ENCODE peak calls at places on chromosomes 7 and 10, in four cellular contexts. One of them, this sample, is unnamed.

GRCh38 chr7:144256112-144256511 is 8.5 kb downstream of the OR2A7 start:
- DNase-seq in testis: no peak
- DNase-seq in H54: no peak
- DNase-seq in right lobe of liver: no peak
- DNase-seq in this sample: no peak

GRCh38 chr10:70348228-70348850 is 34.1 kb downstream of the LRRC20 start:
- DNase-seq in testis: peak
- DNase-seq in H54: peak
- DNase-seq in right lobe of liver: no peak
- DNase-seq in this sample: peak

GRCh38 chr10:6185039-6185716 is 17.6 kb upstream of the PFKFB3 start:
- DNase-seq in testis: peak
- DNase-seq in H54: no peak
- DNase-seq in right lobe of liver: no peak
- DNase-seq in this sample: no peak

GRCh38 chr10:78656397-78656796 is 412.4 kb upstream of the ZMIZ1 start:
- DNase-seq in testis: no peak
- DNase-seq in H54: no peak
- DNase-seq in right lobe of liver: no peak
- DNase-seq in this sample: no peak

GRCh38 chr7:115249080-115249479 is 327.2 kb downstream of the MDFIC start:
- DNase-seq in testis: no peak
- DNase-seq in H54: no peak
- DNase-seq in right lobe of liver: no peak
- DNase-seq in this sample: no peak

GRCh38 chr10:112374724-112375541 is 1.0 kb downstream of the ACSL5 start:
- DNase-seq in testis: no peak
- DNase-seq in H54: no peak
- DNase-seq in right lobe of liver: no peak
- DNase-seq in this sample: no peak

GRCh38 chr10:132306951-132307751 is 599 bp downstream of the STK32C start:
- DNase-seq in testis: peak
- DNase-seq in H54: no peak
- DNase-seq in right lobe of liver: peak
- DNase-seq in this sample: peak

GRCh38 chr10:4557469-4557868 is 268.5 kb upstream of the AKR1E2 start:
- DNase-seq in testis: no peak
- DNase-seq in H54: no peak
- DNase-seq in right lobe of liver: no peak
- DNase-seq in this sample: no peak

GRCh38 chr7:33334349-33334748 is 205.0 kb downstream of the BBS9 start:
- DNase-seq in testis: no peak
- DNase-seq in H54: no peak
- DNase-seq in right lobe of liver: no peak
- DNase-seq in this sample: no peak

GRCh38 chr10:65358565-65358964 is 1567.3 kb upstream of the LRRTM3 start:
- DNase-seq in testis: peak
- DNase-seq in H54: no peak
- DNase-seq in right lobe of liver: no peak
- DNase-seq in this sample: no peak

GRCh38 chr10:30985552-30985951 is 46.1 kb downstream of the ZNF438 start:
- DNase-seq in testis: no peak
- DNase-seq in H54: no peak
- DNase-seq in right lobe of liver: no peak
- DNase-seq in this sample: no peak

GRCh38 chr10:84194424-84195043 is at the start of gene CDHR1:
- DNase-seq in testis: peak
- DNase-seq in H54: no peak
- DNase-seq in right lobe of liver: no peak
- DNase-seq in this sample: no peak

GRCh38 chr7:20219062-20219445 is 1.9 kb upstream of the MACC1 start:
- DNase-seq in testis: no peak
- DNase-seq in H54: no peak
- DNase-seq in right lobe of liver: no peak
- DNase-seq in this sample: no peak

GRCh38 chr7:20220293-20220755 is 3.1 kb upstream of the MACC1 start:
- DNase-seq in testis: no peak
- DNase-seq in H54: no peak
- DNase-seq in right lobe of liver: no peak
- DNase-seq in this sample: no peak

GRCh38 chr7:20218261-20218660 is 1.1 kb upstream of the MACC1 start:
- DNase-seq in testis: no peak
- DNase-seq in H54: no peak
- DNase-seq in right lobe of liver: no peak
- DNase-seq in this sample: no peak

GRCh38 chr7:20220824-20221547 is 3.8 kb upstream of the MACC1 start:
- DNase-seq in testis: no peak
- DNase-seq in H54: no peak
- DNase-seq in right lobe of liver: no peak
- DNase-seq in this sample: no peak

GRCh38 chr7:20219446-20220292 is 2.5 kb upstream of the MACC1 start:
- DNase-seq in testis: peak
- DNase-seq in H54: peak
- DNase-seq in right lobe of liver: peak
- DNase-seq in this sample: peak
- TF ChIP-seq POLR2A in testis: no peak
- TF ChIP-seq POLR2A in H54: no peak
- TF ChIP-seq POLR2A in right lobe of liver: no peak
- TF ChIP-seq POLR2A in this sample: no peak

GRCh38 chr10:72331575-72332422 is 22.9 kb downstream of the DNAJB12 start:
- DNase-seq in testis: peak
- DNase-seq in H54: peak
- DNase-seq in right lobe of liver: peak
- DNase-seq in this sample: peak
- TF ChIP-seq POLR2A in testis: no peak
- TF ChIP-seq POLR2A in H54: no peak
- TF ChIP-seq POLR2A in right lobe of liver: peak
- TF ChIP-seq POLR2A in this sample: no peak

GRCh38 chr7:995571-995970 is 12.6 kb downstream of the CYP2W1 start:
- DNase-seq in testis: no peak
- DNase-seq in H54: no peak
- DNase-seq in right lobe of liver: no peak
- DNase-seq in this sample: no peak
- TF ChIP-seq POLR2A in testis: no peak
- TF ChIP-seq POLR2A in H54: no peak
- TF ChIP-seq POLR2A in right lobe of liver: no peak
- TF ChIP-seq POLR2A in this sample: no peak

GRCh38 chr7:55964802-55965470 is 551 bp downstream of the NIPSNAP2 start:
- DNase-seq in testis: peak
- DNase-seq in H54: no peak
- DNase-seq in right lobe of liver: peak
- DNase-seq in this sample: peak
- TF ChIP-seq POLR2A in testis: no peak
- TF ChIP-seq POLR2A in H54: peak
- TF ChIP-seq POLR2A in right lobe of liver: peak
- TF ChIP-seq POLR2A in this sample: no peak

GRCh38 chr7:27165089-27165654 is at the start of gene HOXA9:
- DNase-seq in testis: peak
- DNase-seq in H54: no peak
- DNase-seq in right lobe of liver: peak
- DNase-seq in this sample: no peak
- TF ChIP-seq POLR2A in testis: no peak
- TF ChIP-seq POLR2A in H54: peak
- TF ChIP-seq POLR2A in right lobe of liver: no peak
- TF ChIP-seq POLR2A in this sample: no peak

This sample was measured in stomach.